ENCODE peak calls at places on chromosomes 1 and 21, in seven cellular contexts. Y is NCI-H2081; V is activated T-cell treated with anti-CD3 and anti-CD28 coated beads, Interleukin-2, amount 50 U/mL, for 1 hour; C is BJ; P is spleen; X is NCI-H1105; R is stimulated activated CD8-positive, alpha-beta memory T cell treated with anti-CD3 and anti-CD28 coated beads, Interleukin-4, amount 100 ng/mL, for 24 hours. Q is an unnamed sample.

GRCh38 chr1:119275145-119275929 is 93.2 kb upstream of the HAO2 start:
- DNase-seq in Y (peak), V (no peak), C (no peak), P (no peak), X (peak), R (peak), Q (peak)

GRCh38 chr1:51636765-51637522 is 20.1 kb downstream of the OSBPL9 start:
- DNase-seq in Y (no peak), V (no peak), C (peak), P (no peak), X (no peak), R (no peak), Q (no peak)

GRCh38 chr21:36203603-36203889 is 46.9 kb downstream of the DOP1B start:
- DNase-seq in Y (no peak), V (no peak), C (peak), P (no peak), X (no peak), R (peak), Q (no peak)

GRCh38 chr1:192270398-192270797 is 46.4 kb upstream of the RGS21 start:
- DNase-seq in Y (no peak), V (no peak), C (no peak), P (no peak), X (no peak), R (no peak), Q (no peak)

GRCh38 chr1:8989821-8990220 is 36.4 kb downstream of the SLC2A7 start:
- DNase-seq in Y (no peak), V (no peak), C (no peak), P (peak), X (no peak), R (no peak), Q (no peak)

GRCh38 chr1:180243517-180244221 is 13.6 kb downstream of the LHX4 start:
- DNase-seq in Y (no peak), V (no peak), C (no peak), P (no peak), X (no peak), R (no peak), Q (no peak)

GRCh38 chr21:43749686-43750262 is 26.3 kb downstream of the CSTB start:
- DNase-seq in Y (no peak), V (no peak), C (no peak), P (no peak), X (no peak), R (no peak), Q (no peak)

GRCh38 chr1:198158766-198159589 is 2.2 kb downstream of the NEK7 start:
- DNase-seq in Y (peak), V (peak), C (no peak), P (peak), X (peak), R (peak), Q (peak)

GRCh38 chr1:157968503-157968902 is 24.9 kb upstream of the KIRREL1 start:
- DNase-seq in Y (no peak), V (no peak), C (peak), P (no peak), X (no peak), R (no peak), Q (no peak)

GRCh38 chr1:27071049-27071416 is 58.4 kb upstream of the TENT5B start:
- DNase-seq in Y (no peak), V (no peak), C (peak), P (no peak), X (no peak), R (no peak), Q (no peak)

GRCh38 chr1:240173836-240174235 is 82.2 kb downstream of the FMN2 start:
- DNase-seq in Y (no peak), V (no peak), C (peak), P (no peak), X (no peak), R (no peak), Q (no peak)

GRCh38 chr1:19866758-19867157 is 15.4 kb upstream of the OTUD3 start:
- DNase-seq in Y (no peak), V (no peak), C (no peak), P (no peak), X (no peak), R (no peak), Q (no peak)

GRCh38 chr1:180424848-180425457 is 77.4 kb downstream of the ACBD6 start:
- DNase-seq in Y (peak), V (no peak), C (no peak), P (no peak), X (peak), R (no peak), Q (no peak)

GRCh38 chr1:181793826-181794225 is 267.7 kb downstream of the ZNF648 start:
- DNase-seq in Y (no peak), V (no peak), C (no peak), P (no peak), X (no peak), R (no peak), Q (no peak)

GRCh38 chr1:194069168-194069830 is 882.9 kb upstream of the B3GALT2 start:
- DNase-seq in Y (no peak), V (no peak), C (no peak), P (peak), X (no peak), R (no peak), Q (no peak)

GRCh38 chr1:234724517-234725176 is 114.7 kb upstream of the IRF2BP2 start:
- DNase-seq in Y (no peak), V (peak), C (no peak), P (peak), X (no peak), R (no peak), Q (peak)

GRCh38 chr1:188888387-188888786 is 1589.3 kb downstream of the BRINP3 start:
- DNase-seq in Y (no peak), V (no peak), C (no peak), P (no peak), X (no peak), R (no peak), Q (no peak)

GRCh38 chr1:63662846-63663245 is 69.6 kb downstream of the PGM1 start:
- DNase-seq in Y (no peak), V (no peak), C (no peak), P (no peak), X (no peak), R (no peak), Q (no peak)

GRCh38 chr1:232039303-232039702 is 412.7 kb downstream of the DISC1 start:
- DNase-seq in Y (no peak), V (no peak), C (no peak), P (no peak), X (no peak), R (no peak), Q (no peak)

GRCh38 chr1:44025816-44026215 is 5.4 kb downstream of the SLC6A9 start:
- DNase-seq in Y (no peak), V (no peak), C (no peak), P (peak), X (no peak), R (no peak), Q (no peak)

GRCh38 chr1:246454655-246455054 is 52.4 kb downstream of the SMYD3 start:
- DNase-seq in Y (no peak), V (no peak), C (peak), P (no peak), X (no peak), R (no peak), Q (no peak)

Q was measured in HuH-7.